ENCODE peak calls at places on chromosome 22, in four cellular contexts. E is fibroblast of the aortic adventitia, G is BE2C, J is RWPE1. X is an unnamed sample.
A peak's percentile ranks its signal among the peaks of the same experiment; 100 is the strongest.

GRCh38 chr22:45343143-45343542 is 33.4 kb downstream of the FAM118A start:
- DNase-seq in E (no peak), G (no peak), J (no peak), X (no peak)

GRCh38 chr22:30193031-30193794 is 53.3 kb downstream of the LIF start:
- DNase-seq in E (no peak), G (no peak), J (no peak), X (no peak)

GRCh38 chr22:39125622-39126021 is 26.9 kb downstream of the CBX7 start:
- DNase-seq in E (no peak), G (no peak), J (no peak), X (no peak)

GRCh38 chr22:42270178-42270511 is 308 bp downstream of the TCF20 start:
- DNase-seq in E (no peak), G (no peak), J (peak; percentile 26), X (peak; percentile 35)

GRCh38 chr22:48953830-48954229 is 873.8 kb downstream of the BRD1 start:
- DNase-seq in E (no peak), G (no peak), J (no peak), X (no peak)

GRCh38 chr22:17882727-17883126 is 108.5 kb upstream of the BID start:
- DNase-seq in E (no peak), G (no peak), J (no peak), X (no peak)

GRCh38 chr22:48717076-48717810 is 1110.4 kb downstream of the BRD1 start:
- DNase-seq in E (no peak), G (no peak), J (no peak), X (no peak)

GRCh38 chr22:38110863-38111852 is 674 bp upstream of the BAIAP2L2 start:
- DNase-seq in E (peak; percentile 46), G (no peak), J (peak; percentile 14), X (no peak)

GRCh38 chr22:31604746-31605705 is 57.0 kb downstream of the PISD start:
- DNase-seq in E (no peak), G (no peak), J (no peak), X (no peak)

GRCh38 chr22:40721266-40721665 is 42.0 kb downstream of the MCHR1 start:
- DNase-seq in E (peak; percentile 25), G (peak; percentile 53), J (no peak), X (peak; percentile 56)

GRCh38 chr22:43976861-43977795 is 21.9 kb downstream of the SAMM50 start:
- DNase-seq in E (no peak), G (no peak), J (no peak), X (no peak)
- TF ChIP-seq CTCF in E (no peak), G (peak; percentile 7), J (no peak), X (no peak)

DNA sequence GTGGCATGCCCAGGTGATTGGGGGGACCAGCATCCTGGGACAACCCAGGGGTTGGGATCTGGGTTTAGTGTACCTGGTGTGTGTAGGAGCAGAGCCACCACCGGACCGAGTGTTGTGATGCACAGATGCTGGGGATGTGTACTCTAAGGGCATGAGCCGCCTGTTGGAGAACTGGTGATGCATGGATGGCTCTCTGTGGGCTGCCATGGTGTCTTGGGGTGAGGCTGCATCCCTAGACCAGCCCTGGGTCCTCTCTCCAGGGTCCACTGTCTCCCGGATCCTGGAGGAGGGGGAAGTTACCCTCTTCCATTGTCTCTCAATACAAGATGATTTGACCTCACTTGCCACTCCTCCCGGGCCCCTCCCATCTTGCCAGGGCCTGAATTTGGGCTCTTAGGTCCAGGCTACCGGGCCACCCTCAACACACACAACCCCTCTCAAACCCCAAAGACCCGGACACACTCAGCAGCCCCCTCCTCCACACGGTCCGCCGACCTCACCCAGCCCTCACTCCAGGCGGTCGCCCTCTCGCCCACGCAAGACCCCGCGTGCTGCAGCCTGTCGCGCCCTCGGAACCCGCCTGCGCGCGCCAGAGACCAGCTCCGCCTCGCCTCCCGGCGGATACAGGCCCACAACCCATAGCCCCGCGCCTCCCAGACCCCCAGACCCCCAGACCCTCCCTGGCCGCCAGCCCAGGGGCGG is 578 bp downstream of the LRRC75B start:
- DNase-seq in E (peak; percentile 23), G (no peak), J (peak; percentile 10), X (peak; percentile 53)
- TF ChIP-seq CTCF in E (no peak), G (no peak), J (no peak), X (no peak)

GRCh38 chr22:33270596-33270995 is 212.4 kb upstream of the SYN3 start:
- DNase-seq in E (no peak), G (no peak), J (no peak), X (no peak)
- TF ChIP-seq CTCF in E (no peak), G (no peak), J (no peak), X (no peak)

GRCh38 chr22:50272103-50272782 is 2.1 kb upstream of the MAPK11 start:
- DNase-seq in E (no peak), G (peak; percentile 57), J (no peak), X (peak; percentile 61)

GRCh38 chr22:50271011-50271394 is 823 bp upstream of the MAPK11 start:
- DNase-seq in E (no peak), G (no peak), J (no peak), X (no peak)

GRCh38 chr22:50269573-50270301 is 443 bp downstream of the MAPK11 start:
- DNase-seq in E (peak; percentile 35), G (peak; percentile 49), J (no peak), X (peak; percentile 71)

GRCh38 chr22:50270302-50271010 is at the start of gene MAPK11:
- DNase-seq in E (peak; percentile 65), G (peak; percentile 35), J (no peak), X (peak; percentile 58)

DNA sequence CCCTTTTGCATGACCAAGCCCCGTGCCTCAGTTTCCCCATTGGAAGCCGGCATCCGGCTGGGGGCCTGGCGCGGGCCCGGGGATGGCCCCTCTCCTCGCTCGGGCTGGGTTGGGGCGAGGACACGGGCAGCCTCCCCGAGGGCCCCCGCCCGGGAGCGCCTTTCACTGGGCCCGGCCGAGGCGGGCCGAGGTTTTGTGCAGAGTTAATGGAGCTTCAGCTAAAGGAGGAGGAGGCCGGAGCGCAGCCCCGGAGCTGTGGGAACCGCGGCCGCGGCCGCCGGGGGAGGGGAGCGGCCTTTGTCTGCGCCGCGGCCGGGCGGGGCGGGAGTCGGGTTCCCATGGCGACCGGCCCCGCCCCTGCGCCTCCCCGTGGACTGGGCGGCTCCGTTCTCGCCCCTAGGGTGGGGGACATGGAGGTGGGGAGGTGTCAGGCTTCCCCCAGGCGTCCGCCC is 1.4 kb upstream of the MAPK11 start:
- DNase-seq in E (peak; percentile 36), G (peak; percentile 87), J (peak; percentile 36), X (peak; percentile 92)
- TF ChIP-seq CTCF in E (peak; percentile 7), G (no peak), J (peak; percentile 36), X (no peak)

GRCh38 chr22:26890870-26891269 is 233.5 kb downstream of the MIAT start:
- DNase-seq in E (no peak), G (peak; percentile 20), J (no peak), X (no peak)
- TF ChIP-seq CTCF in E (no peak), G (peak; percentile 52), J (no peak), X (no peak)

DNA sequence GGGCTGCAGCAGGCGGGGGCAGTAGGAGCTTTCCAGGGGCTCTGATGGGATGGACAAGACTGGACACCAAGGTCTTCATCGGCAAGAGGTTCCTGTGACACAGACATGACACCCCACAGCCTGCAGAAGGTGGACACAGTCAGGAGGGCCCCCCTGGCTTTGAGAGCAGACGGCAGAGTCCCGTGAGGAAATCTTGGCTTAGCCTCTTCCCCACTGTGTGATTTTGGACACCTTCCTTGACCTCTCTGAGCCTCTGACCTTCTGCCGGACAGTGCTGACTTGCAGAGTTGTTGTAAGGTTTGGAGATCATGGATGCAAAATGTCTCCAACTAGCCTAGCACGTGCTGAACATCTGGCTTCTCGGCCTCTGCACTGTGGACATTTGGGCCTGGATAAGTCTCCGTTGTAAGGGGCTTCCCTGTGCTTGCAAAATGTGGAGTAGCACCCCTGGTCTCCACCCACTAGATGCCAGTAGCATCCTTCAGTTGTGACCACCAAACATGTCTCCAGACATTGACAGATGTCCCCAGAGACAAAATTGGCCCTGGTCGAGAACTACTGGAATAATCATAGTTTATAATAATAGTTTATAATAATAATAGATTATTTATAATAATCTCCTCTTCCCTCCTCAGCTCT is 54.6 kb downstream of the MCM5 start:
- DNase-seq in E (no peak), G (peak; percentile 65), J (no peak), X (no peak)
- TF ChIP-seq CTCF in E (no peak), G (peak; percentile 82), J (no peak), X (no peak)

GRCh38 chr22:22935546-22936157 is 48.0 kb downstream of the IGLL5 start:
- DNase-seq in E (no peak), G (no peak), J (no peak), X (no peak)
- TF ChIP-seq CTCF in E (no peak), G (no peak), J (no peak), X (peak; percentile 13)

GRCh38 chr22:21867528-21868266 is at the start of gene MAPK1:
- DNase-seq in E (peak; percentile 80), G (peak; percentile 96), J (peak; percentile 83), X (peak; percentile 95)
- TF ChIP-seq CTCF in E (peak; percentile 32), G (peak; percentile 29), J (peak; percentile 25), X (peak; percentile 37)

GRCh38 chr22:46775364-46775758 is 12.9 kb downstream of the TBC1D22A start:
- DNase-seq in E (no peak), G (no peak), J (no peak), X (no peak)

GRCh38 chr22:46775789-46776485 is 13.5 kb downstream of the TBC1D22A start:
- DNase-seq in E (no peak), G (no peak), J (no peak), X (no peak)

GRCh38 chr22:46776486-46776826 is 14.0 kb downstream of the TBC1D22A start:
- DNase-seq in E (no peak), G (no peak), J (no peak), X (no peak)

GRCh38 chr22:46773074-46773473 is 10.6 kb downstream of the TBC1D22A start:
- DNase-seq in E (no peak), G (no peak), J (no peak), X (no peak)

DNA sequence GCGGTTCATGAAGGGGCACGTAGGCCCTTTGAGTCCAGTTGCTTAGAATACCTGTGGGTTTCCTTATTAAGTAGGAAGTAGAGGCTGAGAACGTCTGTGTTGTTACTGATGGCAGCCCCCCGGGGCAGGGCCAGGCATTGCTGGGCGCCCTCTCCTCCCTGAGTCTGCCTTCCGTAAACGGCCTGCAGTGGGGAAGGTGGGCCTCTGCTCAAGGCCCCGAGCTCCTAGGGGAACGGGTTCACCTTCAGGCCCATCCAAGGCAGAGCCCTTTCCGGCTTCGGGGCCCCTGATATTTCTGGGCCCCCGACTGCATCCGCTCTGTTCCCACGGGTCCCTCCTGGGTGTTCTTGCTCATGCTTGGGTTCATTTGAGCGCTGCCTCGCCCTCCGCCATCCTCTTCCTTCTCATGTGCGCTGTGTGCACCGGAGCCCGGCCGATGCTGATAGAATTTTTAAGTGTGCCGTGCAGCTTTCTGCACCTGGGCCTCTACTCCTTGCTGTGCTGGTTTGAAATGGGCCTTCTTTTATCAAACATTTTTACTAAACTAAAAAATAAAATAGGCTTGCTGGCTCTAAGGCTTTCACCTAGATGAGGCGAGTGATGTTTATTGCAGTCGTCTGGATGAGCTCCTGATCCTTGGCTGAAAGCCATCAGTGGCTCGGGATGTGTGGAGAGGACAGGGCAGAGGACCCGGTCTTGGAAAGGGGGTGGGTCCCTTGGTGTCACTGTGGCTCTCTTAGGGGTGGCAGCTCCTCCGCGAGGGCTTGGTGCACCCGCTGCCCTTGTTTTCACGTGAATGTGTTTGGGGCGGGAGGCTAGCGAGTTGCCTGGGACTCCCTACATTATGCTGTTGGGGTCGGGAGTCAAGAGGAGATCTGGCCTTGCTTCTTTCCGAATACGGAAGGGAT is 12.3 kb downstream of the TBC1D22A start:
- DNase-seq in E (no peak), G (no peak), J (no peak), X (no peak)
- TF ChIP-seq CTCF in E (no peak), G (no peak), J (no peak), X (no peak)